ENCODE peak calls at places on chromosomes 1 and 21, in ten cellular contexts. R, E, W, B, T, M, V, A, C and N are unnamed samples.

GRCh38 chr21:45290948-45291612 is 3.4 kb upstream of the POFUT2 start:
- DNase-seq in W (no peak), V (peak), T (peak), M (peak), E (peak), A (no peak), B (no peak), R (no peak), C (peak), N (no peak)

GRCh38 chr1:171623651-171624331 is 1.7 kb downstream of the MYOCOS start:
- DNase-seq in R (no peak), A (no peak), C (no peak), M (no peak), B (no peak), V (no peak), W (no peak), T (no peak), E (no peak), N (no peak)

GRCh38 chr1:27365372-27366112 is 1.2 kb downstream of the MAP3K6 start:
- DNase-seq in V (peak), A (peak), B (peak), E (peak), C (peak), R (peak), W (peak), M (peak), T (peak), N (peak)

GRCh38 chr1:118918230-118918939 is 69.8 kb downstream of the TBX15 start:
- DNase-seq in B (no peak), M (no peak), V (no peak), A (no peak), T (no peak), E (no peak), C (no peak), R (no peak), W (no peak), N (no peak)

GRCh38 chr1:28553229-28553930 is 495 bp downstream of the TRNAU1AP start:
- DNase-seq in W (no peak), E (peak), T (peak), R (peak), B (peak), C (peak), A (no peak), V (peak), M (peak), N (no peak)

GRCh38 chr1:189977184-189977583 is 500.5 kb downstream of the BRINP3 start:
- DNase-seq in V (no peak), R (no peak), E (no peak), B (no peak), C (no peak), W (no peak), T (no peak), A (no peak), M (no peak), N (no peak)

GRCh38 chr1:244212219-244212618 is 161.1 kb downstream of the ZBTB18 start:
- DNase-seq in V (no peak), E (no peak), A (no peak), T (no peak), R (no peak), M (no peak), B (no peak), W (no peak), C (no peak), N (no peak)

GRCh38 chr21:28745131-28746055 is 247.3 kb downstream of the LTN1 start:
- DNase-seq in W (peak), T (peak), M (peak), A (peak), E (peak), B (peak), V (peak), C (peak), R (peak), N (no peak)

GRCh38 chr1:226403522-226404034 is 4.3 kb downstream of the PARP1 start:
- DNase-seq in V (peak), A (no peak), E (no peak), C (no peak), T (no peak), B (peak), W (no peak), R (peak), M (no peak), N (no peak)

GRCh38 chr1:65994223-65994622 is 201.5 kb downstream of the PDE4B start:
- DNase-seq in V (no peak), M (no peak), C (no peak), T (no peak), B (no peak), A (no peak), R (no peak), W (no peak), E (no peak), N (no peak)

GRCh38 chr21:27246741-27247140 is 279.9 kb upstream of the ADAMTS5 start:
- DNase-seq in E (no peak), V (no peak), C (peak), A (no peak), R (peak), W (no peak), M (no peak), T (no peak), B (no peak), N (no peak)

GRCh38 chr1:7847599-7847998 is 5.3 kb downstream of the UTS2 start:
- DNase-seq in B (no peak), T (no peak), V (peak), C (peak), R (no peak), W (no peak), M (no peak), A (no peak), E (no peak), N (no peak)

GRCh38 chr1:29426701-29427279 is 190.5 kb downstream of the PTPRU start:
- DNase-seq in E (peak), M (no peak), W (peak), B (peak), V (no peak), R (no peak), T (no peak), A (no peak), C (no peak), N (no peak)

GRCh38 chr1:154971341-154971998 is 923 bp upstream of the SHC1 start:
- DNase-seq in C (no peak), W (no peak), M (peak), A (no peak), R (no peak), E (no peak), V (no peak), B (no peak), T (no peak), N (no peak)

GRCh38 chr1:54681396-54681795 is 34.3 kb upstream of the TTC4 start:
- DNase-seq in B (no peak), V (no peak), M (no peak), A (no peak), E (no peak), R (no peak), C (no peak), T (no peak), W (peak), N (no peak)

GRCh38 chr1:230306158-230306557 is 120.0 kb downstream of the PGBD5 start:
- DNase-seq in W (no peak), T (no peak), E (no peak), M (no peak), V (no peak), A (no peak), B (no peak), C (no peak), R (no peak), N (no peak)

GRCh38 chr21:35924714-35925301 is 135.5 kb downstream of the SETD4 start:
- DNase-seq in V (peak), C (peak), W (no peak), T (peak), R (peak), B (no peak), A (no peak), M (no peak), E (no peak), N (no peak)

GRCh38 chr1:200982071-200982945 is 41.2 kb downstream of the KIF21B start:
- DNase-seq in C (peak), E (no peak), R (no peak), T (no peak), V (peak), M (no peak), A (no peak), B (no peak), W (no peak), N (no peak)

GRCh38 chr1:182205378-182206022 is 144.0 kb upstream of the ZNF648 start:
- DNase-seq in W (no peak), T (no peak), B (no peak), C (no peak), A (no peak), E (no peak), V (no peak), R (no peak), M (no peak), N (no peak)